ENCODE peak calls at places on chromosomes 13 and 19, in four cellular contexts. U is PC-3, F is neural progenitor cell, I is hepatocyte. W is an unnamed sample. For H4K20me1, the result is how much of the 10 kb centered on the place peaks cover.

GRCh38 chr13:23656637-23657036 is 86.4 kb downstream of the TNFRSF19 start:
- DNase-seq in U (no peak), F (no peak), I (no peak), W (no peak)

GRCh38 chr19:58558623-58559274 is 338 bp upstream of the UBE2M start:
- DNase-seq in U (peak), F (peak), I (peak), W (peak)

GRCh38 chr13:34254366-34254765 is 436.4 kb downstream of the RFC3 start:
- DNase-seq in U (no peak), F (no peak), I (no peak), W (no peak)

GRCh38 chr19:45451181-45451849 is 16.5 kb upstream of the FOSB start:
- DNase-seq in U (peak), F (no peak), I (peak), W (peak)

GRCh38 chr13:78657699-78658629 is 991 bp downstream of the OBI1 start:
- DNase-seq in U (peak), F (no peak), I (no peak), W (no peak)

GRCh38 chr13:55728229-55728628 is 1412.5 kb upstream of the PRR20A start:
- DNase-seq in U (no peak), F (no peak), I (no peak), W (no peak)

GRCh38 chr13:59391696-59392095 is 772.0 kb downstream of the DIAPH3 start:
- DNase-seq in U (peak), F (peak), I (peak), W (peak)

GRCh38 chr13:96816261-96816660 is 178.0 kb downstream of the OXGR1 start:
- DNase-seq in U (no peak), F (no peak), I (no peak), W (no peak)

GRCh38 chr13:62088155-62088554 is 672.5 kb upstream of the PCDH20 start:
- DNase-seq in U (no peak), F (no peak), I (no peak), W (no peak)

GRCh38 chr19:34260771-34261173 is 6.4 kb downstream of the GARRE1 start:
- DNase-seq in U (no peak), F (peak), I (peak), W (no peak)

GRCh38 chr13:93847162-93847561 is 620.6 kb downstream of the GPC6 start:
- DNase-seq in U (peak), F (no peak), I (peak), W (no peak)

GRCh38 chr19:54521022-54521859 is 18.6 kb downstream of the LAIR2 start:
- DNase-seq in U (no peak), F (no peak), I (no peak), W (no peak)

GRCh38 chr19:42441047-42441440 is 1.7 kb downstream of the CXCL17 start:
- DNase-seq in U (peak), F (no peak), I (peak), W (no peak)

GRCh38 chr13:97631158-97631557 is 197.2 kb downstream of the RAP2A start:
- DNase-seq in U (peak), F (peak), I (no peak), W (no peak)

GRCh38 chr13:109694972-109695371 is 91.4 kb downstream of the IRS2 start:
- DNase-seq in U (no peak), F (no peak), I (peak), W (no peak)

GRCh38 chr13:50357586-50358118 is 342.4 kb downstream of the KCNRG start:
- DNase-seq in U (peak), F (no peak), I (peak), W (no peak)

GRCh38 chr13:36096411-36097184 is 34.6 kb downstream of the DCLK1 start:
- DNase-seq in U (no peak), F (no peak), I (peak), W (no peak)

GRCh38 chr13:72953391-72953960 is 105.3 kb upstream of the KLF5 start:
- DNase-seq in U (no peak), F (no peak), I (no peak), W (no peak)

GRCh38 chr19:37955986-37956385 is 49.0 kb downstream of the SIPA1L3 start:
- DNase-seq in U (no peak), F (no peak), I (no peak), W (no peak)

GRCh38 chr13:37889102-37889501 is 19.5 kb upstream of the TRPC4 start:
- DNase-seq in U (no peak), F (no peak), I (no peak), W (no peak)

GRCh38 chr19:3401004-3401768 is 34.8 kb downstream of the NFIC start:
- DNase-seq in U (no peak), F (no peak), I (no peak), W (no peak)

DNA sequence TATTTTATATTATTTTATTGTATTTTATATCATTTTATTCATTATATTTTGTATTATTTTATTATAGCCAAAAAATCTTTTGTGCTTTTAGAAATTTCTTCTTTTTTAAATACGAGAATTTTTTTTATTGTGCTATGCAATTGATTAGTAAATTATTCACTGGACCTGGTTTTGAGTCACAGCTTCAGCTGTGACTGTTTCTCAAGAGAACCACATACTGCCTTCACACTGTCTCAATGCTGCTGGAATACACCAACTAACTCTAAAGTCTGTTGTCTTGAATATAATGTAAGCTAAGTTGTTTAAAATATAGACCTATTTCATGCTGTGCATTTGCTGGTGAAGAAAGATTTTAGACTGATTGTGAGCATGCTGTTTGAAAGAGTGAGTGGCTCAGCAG is 423.6 kb downstream of the NDFIP2 start:
- DNase-seq in U (no peak), F (no peak), I (no peak), W (no peak)
- H2AFZ ChIP-seq in U (no peak), F (no peak), I (no peak), W (no peak)

DNA sequence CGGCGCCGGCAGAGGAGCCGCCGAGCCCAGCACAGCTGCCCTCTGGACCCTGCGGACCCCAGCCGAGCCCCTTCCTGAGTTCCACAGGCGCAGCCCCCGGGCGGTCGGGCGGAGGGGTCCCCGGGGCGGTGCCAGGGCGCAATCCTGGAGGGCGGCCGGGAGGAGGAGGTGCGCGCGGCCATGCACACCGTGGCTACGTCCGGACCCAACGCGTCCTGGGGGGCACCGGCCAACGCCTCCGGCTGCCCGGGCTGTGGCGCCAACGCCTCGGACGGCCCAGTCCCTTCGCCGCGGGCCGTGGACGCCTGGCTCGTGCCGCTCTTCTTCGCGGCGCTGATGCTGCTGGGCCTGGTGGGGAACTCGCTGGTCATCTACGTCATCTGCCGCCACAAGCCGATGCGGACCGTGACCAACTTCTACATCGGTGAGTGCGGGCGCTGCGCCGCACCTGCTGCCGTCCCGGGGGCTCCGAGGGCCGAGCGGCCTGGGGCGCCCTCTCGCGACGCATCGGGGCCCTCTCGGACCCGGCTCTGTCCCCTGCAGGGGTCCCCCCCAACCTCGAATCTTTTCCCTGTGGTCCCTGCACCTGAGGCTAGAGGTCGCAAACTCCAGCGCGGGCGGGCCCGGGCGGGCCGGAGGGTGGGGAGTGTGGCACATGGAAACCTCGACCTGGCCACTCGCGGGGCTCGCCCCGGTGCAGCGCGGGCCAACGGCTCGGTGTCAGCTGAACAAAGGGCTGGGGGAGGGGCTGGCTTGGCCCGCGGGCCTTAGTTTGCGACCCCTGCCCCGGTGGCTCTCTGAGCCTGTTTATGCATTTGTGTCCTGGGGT is at the start of gene KISS1R:
- DNase-seq in U (peak), F (peak), I (peak), W (no peak)
- TF ChIP-seq CTCF in U (peak), F (peak), I (peak), W (no peak)

GRCh38 chr19:624433-625109 is 8.8 kb downstream of the POLRMT start:
- DNase-seq in U (no peak), F (no peak), I (no peak), W (no peak)

GRCh38 chr19:621819-622218 is 11.5 kb downstream of the POLRMT start:
- DNase-seq in U (no peak), F (no peak), I (no peak), W (no peak)

GRCh38 chr19:623974-624373 is 9.4 kb downstream of the POLRMT start:
- DNase-seq in U (no peak), F (peak), I (no peak), W (no peak)

GRCh38 chr19:623175-623916 is 10.0 kb downstream of the POLRMT start:
- DNase-seq in U (no peak), F (no peak), I (no peak), W (no peak)

GRCh38 chr19:622666-623065 is 10.7 kb downstream of the POLRMT start:
- DNase-seq in U (no peak), F (no peak), I (no peak), W (no peak)
- H4K20me1 ChIP-seq in U (under half), F (under half), I (under half), W (under half)

DNA sequence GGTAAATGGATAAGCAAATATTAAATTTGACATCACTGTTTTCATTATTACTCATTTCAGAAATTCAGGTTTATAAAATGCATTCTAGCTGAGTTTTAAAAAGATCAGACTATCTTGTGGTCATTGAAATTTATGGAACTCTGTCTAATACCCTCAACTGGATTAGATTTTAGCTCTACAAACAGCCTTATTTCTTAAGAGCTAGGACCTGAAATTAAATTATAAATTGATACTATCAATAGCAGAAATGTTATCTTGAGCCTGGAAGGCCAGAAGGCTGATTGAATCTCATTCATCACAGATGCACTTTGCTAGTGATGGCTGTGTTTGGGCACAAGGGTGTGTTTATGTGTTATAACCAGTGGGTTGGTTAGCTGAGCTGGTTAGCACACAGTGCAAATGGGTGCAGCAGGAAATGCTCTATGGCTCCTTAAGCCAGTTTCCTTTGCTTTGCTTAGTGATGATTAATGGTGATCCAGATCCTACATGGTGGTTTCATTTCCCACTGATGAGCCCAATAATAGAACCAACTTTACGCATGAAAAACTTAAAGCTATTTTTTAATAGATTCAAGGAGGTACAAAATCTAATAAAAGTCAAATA is 310.8 kb upstream of the KLF12 start:
- DNase-seq in U (peak), F (no peak), I (no peak), W (no peak)
- H2AFZ ChIP-seq in U (peak), F (no peak), I (no peak), W (no peak)

GRCh38 chr13:48642061-48642460 is 11.7 kb upstream of the CYSLTR2 start:
- DNase-seq in U (no peak), F (no peak), I (no peak), W (no peak)

GRCh38 chr13:48641404-48641803 is 12.3 kb upstream of the CYSLTR2 start:
- DNase-seq in U (no peak), F (no peak), I (no peak), W (no peak)

GRCh38 chr13:48644141-48644540 is 9.6 kb upstream of the CYSLTR2 start:
- DNase-seq in U (no peak), F (no peak), I (no peak), W (no peak)

GRCh38 chr13:48644951-48645350 is 8.8 kb upstream of the CYSLTR2 start:
- DNase-seq in U (no peak), F (no peak), I (no peak), W (no peak)

DNA sequence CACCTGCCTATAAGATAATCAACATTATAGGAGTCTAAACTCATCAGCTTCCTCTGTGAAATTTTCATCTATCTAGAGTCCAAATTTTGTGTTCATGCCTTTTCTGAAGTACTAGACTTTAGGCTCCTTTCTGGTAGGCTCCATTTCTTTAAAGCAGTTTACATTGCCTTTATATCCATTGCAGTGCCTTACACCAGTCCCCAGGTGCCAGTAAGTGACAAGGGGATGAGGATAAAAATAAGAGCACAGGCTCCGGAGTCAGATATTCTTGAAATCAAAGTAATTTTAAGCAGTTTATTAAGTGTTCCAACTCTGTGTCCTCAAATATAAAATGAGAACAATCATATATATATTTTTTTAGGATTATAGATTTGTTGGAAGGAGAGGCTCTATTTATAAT is 10.6 kb upstream of the CYSLTR2 start:
- DNase-seq in U (no peak), F (no peak), I (no peak), W (no peak)
- TF ChIP-seq CTCF in U (no peak), F (no peak), I (no peak), W (peak)

GRCh38 chr13:25898991-25899390 is 152.8 kb downstream of the SHISA2 start:
- DNase-seq in U (no peak), F (no peak), I (no peak), W (no peak)

GRCh38 chr13:25901460-25902376 is 150.1 kb downstream of the SHISA2 start:
- DNase-seq in U (peak), F (no peak), I (peak), W (peak)

GRCh38 chr13:25902946-25903345 is 148.9 kb downstream of the SHISA2 start:
- DNase-seq in U (no peak), F (no peak), I (no peak), W (no peak)

GRCh38 chr13:25899464-25899863 is 152.4 kb downstream of the SHISA2 start:
- DNase-seq in U (no peak), F (no peak), I (no peak), W (no peak)

DNA sequence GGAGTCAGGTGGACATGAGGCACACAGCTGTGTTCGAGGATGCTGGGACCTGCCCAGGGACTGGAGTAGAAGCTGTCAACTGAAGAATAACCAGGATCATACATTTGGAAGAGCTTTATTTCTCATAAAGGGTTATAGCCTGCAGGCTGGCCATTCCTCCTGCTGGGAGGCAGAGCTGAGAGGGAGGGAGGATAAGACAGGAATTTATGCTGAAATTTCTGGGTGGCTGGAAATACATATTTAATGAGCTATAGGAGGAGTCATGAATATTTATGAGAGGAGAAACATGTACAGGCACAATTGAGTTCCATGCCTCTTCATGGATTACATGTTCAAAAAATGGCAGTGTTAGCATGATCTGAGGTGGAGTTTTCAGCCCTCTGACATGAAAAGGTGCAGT is 151.9 kb downstream of the SHISA2 start:
- DNase-seq in U (no peak), F (no peak), I (no peak), W (no peak)
- H4K20me1 ChIP-seq in U (under half), F (under half), I (under half), W (under half)

DNA sequence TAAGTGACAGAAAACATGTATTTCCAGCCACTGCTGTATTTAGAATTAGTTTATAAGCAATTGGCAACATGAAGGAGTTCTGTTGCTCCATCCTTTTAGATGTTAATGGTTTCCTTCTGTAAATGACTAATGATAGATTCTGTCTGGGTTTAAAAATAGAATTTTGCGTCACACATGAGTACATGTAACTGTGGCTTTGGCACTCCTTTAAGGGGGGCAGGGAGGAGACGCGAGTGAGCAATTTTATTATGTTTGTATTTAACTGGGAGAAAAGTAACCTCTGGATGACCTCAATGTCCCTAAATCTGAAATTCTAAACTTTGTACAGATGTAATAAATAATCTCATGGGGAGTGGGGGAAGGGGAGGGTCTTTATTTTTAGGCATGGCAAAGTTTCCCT is 237.6 kb downstream of the RGCC start:
- DNase-seq in U (peak), F (no peak), I (peak), W (no peak)
- H2AFZ ChIP-seq in U (peak), F (no peak), I (no peak), W (no peak)

GRCh38 chr19:24159707-24160106 is 72.7 kb downstream of the ZNF254 start:
- DNase-seq in U (peak), F (no peak), I (peak), W (no peak)
- TF ChIP-seq CTCF in U (peak), F (peak), I (peak), W (peak)

DNA sequence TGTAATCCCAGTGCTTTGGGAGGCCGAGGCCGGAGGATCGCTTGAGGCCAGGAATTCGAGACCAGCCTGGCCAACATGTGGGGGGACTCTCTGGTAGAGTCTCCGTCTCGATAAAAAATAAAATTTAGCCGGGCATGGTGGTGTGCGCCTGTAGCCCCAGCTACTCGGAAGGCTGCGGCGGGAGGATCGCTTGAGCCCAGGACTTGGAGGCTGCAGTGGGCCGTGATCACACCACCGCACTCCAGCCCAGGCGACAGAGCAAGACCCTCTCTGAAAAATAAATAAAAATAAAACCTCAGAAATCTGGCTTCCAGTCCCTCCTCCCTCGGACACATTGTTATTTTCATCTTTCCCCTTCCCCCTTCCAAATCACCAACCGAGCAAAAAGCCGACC is 332 bp downstream of the IRGQ start:
- DNase-seq in U (no peak), F (peak), I (no peak), W (no peak)
- H4K20me1 ChIP-seq in U (under half), F (under half), I (under half), W (under half)

GRCh38 chr19:36837525-36837901 is 674 bp downstream of the ZNF790 start:
- DNase-seq in U (no peak), F (no peak), I (peak), W (no peak)
- H2AFZ ChIP-seq in U (peak), F (peak), I (peak), W (peak)

W was measured in DND-41.